ENCODE peak calls at places on chromosomes 16 and 17, in seven cellular contexts. One of them, this sample, is unnamed. For H3K4me1, the result is how much of the 10 kb centered on the place peaks cover.

GRCh38 chr17:65228734-65229390 is 91.7 kb downstream of the RGS9 start:
- DNase-seq in heart right ventricle: no peak
- DNase-seq in adrenal gland: no peak
- DNase-seq in Caco-2: no peak
- DNase-seq in tibial artery: no peak
- DNase-seq in effector memory CD4-positive, alpha-beta T cell: peak
- DNase-seq in colonic mucosa: no peak
- DNase-seq in this sample: peak

GRCh38 chr17:61310611-61311010 is 89.0 kb upstream of the TBX2 start:
- DNase-seq in heart right ventricle: no peak
- DNase-seq in adrenal gland: no peak
- DNase-seq in Caco-2: no peak
- DNase-seq in tibial artery: no peak
- DNase-seq in effector memory CD4-positive, alpha-beta T cell: no peak
- DNase-seq in colonic mucosa: no peak
- DNase-seq in this sample: no peak

GRCh38 chr17:7969434-7969833 is 33.0 kb upstream of the GUCY2D start:
- DNase-seq in heart right ventricle: no peak
- DNase-seq in adrenal gland: no peak
- DNase-seq in Caco-2: no peak
- DNase-seq in tibial artery: no peak
- DNase-seq in effector memory CD4-positive, alpha-beta T cell: no peak
- DNase-seq in colonic mucosa: no peak
- DNase-seq in this sample: peak

GRCh38 chr16:9225527-9226316 is 134.3 kb downstream of the HAPSTR1 start:
- DNase-seq in heart right ventricle: no peak
- DNase-seq in adrenal gland: no peak
- DNase-seq in Caco-2: peak
- DNase-seq in tibial artery: no peak
- DNase-seq in effector memory CD4-positive, alpha-beta T cell: no peak
- DNase-seq in colonic mucosa: no peak
- DNase-seq in this sample: peak

GRCh38 chr17:61816538-61816937 is 46.8 kb downstream of the BRIP1 start:
- DNase-seq in heart right ventricle: no peak
- DNase-seq in adrenal gland: no peak
- DNase-seq in Caco-2: no peak
- DNase-seq in tibial artery: no peak
- DNase-seq in effector memory CD4-positive, alpha-beta T cell: no peak
- DNase-seq in colonic mucosa: no peak
- DNase-seq in this sample: no peak

GRCh38 chr17:78121801-78122220 is 6.7 kb downstream of the TMC6 start:
- DNase-seq in heart right ventricle: peak
- DNase-seq in adrenal gland: no peak
- DNase-seq in Caco-2: no peak
- DNase-seq in tibial artery: no peak
- DNase-seq in effector memory CD4-positive, alpha-beta T cell: no peak
- DNase-seq in colonic mucosa: no peak
- DNase-seq in this sample: no peak

GRCh38 chr17:35286120-35286781 is 43.4 kb downstream of the SLFN5 start:
- DNase-seq in heart right ventricle: no peak
- DNase-seq in adrenal gland: no peak
- DNase-seq in Caco-2: no peak
- DNase-seq in tibial artery: no peak
- DNase-seq in effector memory CD4-positive, alpha-beta T cell: no peak
- DNase-seq in colonic mucosa: no peak
- DNase-seq in this sample: no peak

GRCh38 chr17:21356537-21357127 is 19.5 kb upstream of the KCNJ12 start:
- DNase-seq in heart right ventricle: no peak
- DNase-seq in adrenal gland: no peak
- DNase-seq in Caco-2: no peak
- DNase-seq in tibial artery: no peak
- DNase-seq in effector memory CD4-positive, alpha-beta T cell: no peak
- DNase-seq in colonic mucosa: no peak
- DNase-seq in this sample: no peak

GRCh38 chr17:17890773-17891759 is 54.3 kb upstream of the SREBF1 start:
- DNase-seq in heart right ventricle: peak
- DNase-seq in adrenal gland: peak
- DNase-seq in Caco-2: peak
- DNase-seq in tibial artery: no peak
- DNase-seq in effector memory CD4-positive, alpha-beta T cell: no peak
- DNase-seq in colonic mucosa: peak
- DNase-seq in this sample: peak

GRCh38 chr16:66740533-66740932 is 10.9 kb downstream of the DYNC1LI2 start:
- DNase-seq in heart right ventricle: no peak
- DNase-seq in adrenal gland: no peak
- DNase-seq in Caco-2: no peak
- DNase-seq in tibial artery: no peak
- DNase-seq in effector memory CD4-positive, alpha-beta T cell: no peak
- DNase-seq in colonic mucosa: peak
- DNase-seq in this sample: no peak

GRCh38 chr16:66742409-66742808 is 9.0 kb downstream of the DYNC1LI2 start:
- DNase-seq in heart right ventricle: no peak
- DNase-seq in adrenal gland: no peak
- DNase-seq in Caco-2: no peak
- DNase-seq in tibial artery: no peak
- DNase-seq in effector memory CD4-positive, alpha-beta T cell: no peak
- DNase-seq in colonic mucosa: no peak
- DNase-seq in this sample: no peak

GRCh38 chr16:66741131-66741900 is 10.1 kb downstream of the DYNC1LI2 start:
- DNase-seq in heart right ventricle: peak
- DNase-seq in adrenal gland: peak
- DNase-seq in Caco-2: no peak
- DNase-seq in tibial artery: peak
- DNase-seq in effector memory CD4-positive, alpha-beta T cell: no peak
- DNase-seq in colonic mucosa: peak
- DNase-seq in this sample: peak

GRCh38 chr16:66740010-66740409 is 11.4 kb downstream of the DYNC1LI2 start:
- DNase-seq in heart right ventricle: no peak
- DNase-seq in adrenal gland: no peak
- DNase-seq in Caco-2: peak
- DNase-seq in tibial artery: no peak
- DNase-seq in effector memory CD4-positive, alpha-beta T cell: no peak
- DNase-seq in colonic mucosa: peak
- DNase-seq in this sample: peak

GRCh38 chr16:66741971-66742396 is 9.4 kb downstream of the DYNC1LI2 start:
- DNase-seq in heart right ventricle: no peak
- DNase-seq in adrenal gland: no peak
- DNase-seq in Caco-2: no peak
- DNase-seq in tibial artery: no peak
- DNase-seq in effector memory CD4-positive, alpha-beta T cell: no peak
- DNase-seq in colonic mucosa: no peak
- DNase-seq in this sample: no peak
- H3K4me1 ChIP-seq in heart right ventricle: half or more
- H3K4me1 ChIP-seq in adrenal gland: under half
- H3K4me1 ChIP-seq in Caco-2: under half
- H3K4me1 ChIP-seq in tibial artery: under half
- H3K4me1 ChIP-seq in effector memory CD4-positive, alpha-beta T cell: under half
- H3K4me1 ChIP-seq in colonic mucosa: under half
- H3K4me1 ChIP-seq in this sample: under half

GRCh38 chr16:57284206-57284951 is at the start of gene PLLP:
- DNase-seq in heart right ventricle: peak
- DNase-seq in adrenal gland: peak
- DNase-seq in Caco-2: peak
- DNase-seq in tibial artery: no peak
- DNase-seq in effector memory CD4-positive, alpha-beta T cell: peak
- DNase-seq in colonic mucosa: peak
- DNase-seq in this sample: peak

GRCh38 chr16:57285379-57285778 is 907 bp upstream of the PLLP start:
- DNase-seq in heart right ventricle: no peak
- DNase-seq in adrenal gland: no peak
- DNase-seq in Caco-2: no peak
- DNase-seq in tibial artery: no peak
- DNase-seq in effector memory CD4-positive, alpha-beta T cell: no peak
- DNase-seq in colonic mucosa: no peak
- DNase-seq in this sample: no peak

GRCh38 chr16:57283956-57284205 is 591 bp downstream of the PLLP start:
- DNase-seq in heart right ventricle: no peak
- DNase-seq in adrenal gland: no peak
- DNase-seq in Caco-2: no peak
- DNase-seq in tibial artery: no peak
- DNase-seq in effector memory CD4-positive, alpha-beta T cell: no peak
- DNase-seq in colonic mucosa: no peak
- DNase-seq in this sample: no peak

GRCh38 chr16:57283214-57283955 is 1.1 kb downstream of the PLLP start:
- DNase-seq in heart right ventricle: no peak
- DNase-seq in adrenal gland: no peak
- DNase-seq in Caco-2: peak
- DNase-seq in tibial artery: no peak
- DNase-seq in effector memory CD4-positive, alpha-beta T cell: no peak
- DNase-seq in colonic mucosa: peak
- DNase-seq in this sample: no peak

DNA sequence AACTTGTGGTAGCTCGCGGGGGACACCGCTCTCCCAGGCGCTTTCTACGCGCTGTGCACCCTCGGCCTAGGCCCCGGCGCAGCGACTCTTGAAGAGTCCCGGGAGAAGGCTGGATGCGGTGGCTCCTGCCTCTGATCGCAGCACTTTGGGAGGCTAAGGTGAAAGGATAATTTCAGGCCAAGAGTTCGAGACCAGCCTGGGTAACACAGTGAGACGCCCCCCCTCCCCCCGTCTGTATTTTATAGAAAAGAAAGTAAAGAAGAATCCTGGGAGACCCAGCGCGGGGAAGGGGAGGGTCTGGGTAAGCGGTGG is 436 bp upstream of the PLLP start:
- DNase-seq in heart right ventricle: no peak
- DNase-seq in adrenal gland: no peak
- DNase-seq in Caco-2: no peak
- DNase-seq in tibial artery: no peak
- DNase-seq in effector memory CD4-positive, alpha-beta T cell: no peak
- DNase-seq in colonic mucosa: no peak
- DNase-seq in this sample: no peak
- H3K4me1 ChIP-seq in heart right ventricle: under half
- H3K4me1 ChIP-seq in adrenal gland: under half
- H3K4me1 ChIP-seq in Caco-2: under half
- H3K4me1 ChIP-seq in tibial artery: under half
- H3K4me1 ChIP-seq in effector memory CD4-positive, alpha-beta T cell: under half
- H3K4me1 ChIP-seq in colonic mucosa: under half
- H3K4me1 ChIP-seq in this sample: under half

GRCh38 chr16:11768850-11769249 is 26.2 kb upstream of the TXNDC11 start:
- DNase-seq in heart right ventricle: no peak
- DNase-seq in adrenal gland: no peak
- DNase-seq in Caco-2: no peak
- DNase-seq in tibial artery: no peak
- DNase-seq in effector memory CD4-positive, alpha-beta T cell: no peak
- DNase-seq in colonic mucosa: no peak
- DNase-seq in this sample: no peak
- H3K4me1 ChIP-seq in heart right ventricle: under half
- H3K4me1 ChIP-seq in adrenal gland: under half
- H3K4me1 ChIP-seq in Caco-2: under half
- H3K4me1 ChIP-seq in tibial artery: under half
- H3K4me1 ChIP-seq in effector memory CD4-positive, alpha-beta T cell: under half
- H3K4me1 ChIP-seq in colonic mucosa: under half
- H3K4me1 ChIP-seq in this sample: under half

GRCh38 chr17:57464191-57464864 is 208.0 kb downstream of the MSI2 start:
- DNase-seq in heart right ventricle: peak
- DNase-seq in adrenal gland: no peak
- DNase-seq in Caco-2: no peak
- DNase-seq in tibial artery: no peak
- DNase-seq in effector memory CD4-positive, alpha-beta T cell: no peak
- DNase-seq in colonic mucosa: no peak
- DNase-seq in this sample: no peak
- H3K4me1 ChIP-seq in heart right ventricle: under half
- H3K4me1 ChIP-seq in adrenal gland: under half
- H3K4me1 ChIP-seq in Caco-2: under half
- H3K4me1 ChIP-seq in tibial artery: under half
- H3K4me1 ChIP-seq in effector memory CD4-positive, alpha-beta T cell: under half
- H3K4me1 ChIP-seq in colonic mucosa: under half
- H3K4me1 ChIP-seq in this sample: under half

GRCh38 chr17:2609091-2609490 is 15.6 kb downstream of the PAFAH1B1 start:
- DNase-seq in heart right ventricle: no peak
- DNase-seq in adrenal gland: no peak
- DNase-seq in Caco-2: no peak
- DNase-seq in tibial artery: no peak
- DNase-seq in effector memory CD4-positive, alpha-beta T cell: no peak
- DNase-seq in colonic mucosa: no peak
- DNase-seq in this sample: no peak
- H3K4me1 ChIP-seq in heart right ventricle: half or more
- H3K4me1 ChIP-seq in adrenal gland: under half
- H3K4me1 ChIP-seq in Caco-2: under half
- H3K4me1 ChIP-seq in tibial artery: under half
- H3K4me1 ChIP-seq in effector memory CD4-positive, alpha-beta T cell: under half
- H3K4me1 ChIP-seq in colonic mucosa: under half
- H3K4me1 ChIP-seq in this sample: under half